ENCODE peak calls at places on chromosomes 11 and 22, in six cellular contexts. One of them, this sample, is unnamed.

GRCh38 chr22:32217465-32217864 is 12.6 kb upstream of the RFPL2 start:
- DNase-seq in GM23248: no peak
- DNase-seq in MM.1S: no peak
- DNase-seq in PC-3: peak
- DNase-seq in HCT116: no peak
- DNase-seq in GM23338: no peak
- DNase-seq in this sample: no peak

GRCh38 chr22:35018995-35019394 is 47.0 kb upstream of the ISX start:
- DNase-seq in HCT116: no peak
- DNase-seq in GM23338: no peak
- DNase-seq in MM.1S: no peak
- DNase-seq in GM23248: no peak
- DNase-seq in PC-3: no peak
- DNase-seq in this sample: no peak

GRCh38 chr11:126538071-126538470 is 182.6 kb downstream of the ST3GAL4 start:
- DNase-seq in PC-3: no peak
- DNase-seq in HCT116: no peak
- DNase-seq in MM.1S: no peak
- DNase-seq in GM23338: no peak
- DNase-seq in GM23248: no peak
- DNase-seq in this sample: no peak

GRCh38 chr11:11389238-11389637 is 36.2 kb upstream of the CSNK2A3 start:
- DNase-seq in MM.1S: no peak
- DNase-seq in HCT116: no peak
- DNase-seq in GM23248: peak
- DNase-seq in PC-3: peak
- DNase-seq in GM23338: no peak
- DNase-seq in this sample: no peak

GRCh38 chr22:48318575-48319320 is 1508.9 kb downstream of the BRD1 start:
- DNase-seq in MM.1S: no peak
- DNase-seq in GM23248: no peak
- DNase-seq in PC-3: no peak
- DNase-seq in GM23338: no peak
- DNase-seq in HCT116: no peak
- DNase-seq in this sample: no peak

GRCh38 chr22:43860831-43861230 is 1.5 kb downstream of the SULT4A1 start:
- DNase-seq in HCT116: no peak
- DNase-seq in MM.1S: no peak
- DNase-seq in PC-3: no peak
- DNase-seq in GM23338: no peak
- DNase-seq in GM23248: no peak
- DNase-seq in this sample: no peak

GRCh38 chr11:35059040-35059439 is 79.9 kb upstream of the CD44 start:
- DNase-seq in HCT116: no peak
- DNase-seq in PC-3: no peak
- DNase-seq in GM23338: no peak
- DNase-seq in MM.1S: no peak
- DNase-seq in GM23248: no peak
- DNase-seq in this sample: peak

GRCh38 chr11:46181843-46182424 is 60.7 kb upstream of the PHF21A start:
- DNase-seq in PC-3: no peak
- DNase-seq in GM23248: no peak
- DNase-seq in HCT116: no peak
- DNase-seq in GM23338: no peak
- DNase-seq in MM.1S: no peak
- DNase-seq in this sample: no peak

DNA sequence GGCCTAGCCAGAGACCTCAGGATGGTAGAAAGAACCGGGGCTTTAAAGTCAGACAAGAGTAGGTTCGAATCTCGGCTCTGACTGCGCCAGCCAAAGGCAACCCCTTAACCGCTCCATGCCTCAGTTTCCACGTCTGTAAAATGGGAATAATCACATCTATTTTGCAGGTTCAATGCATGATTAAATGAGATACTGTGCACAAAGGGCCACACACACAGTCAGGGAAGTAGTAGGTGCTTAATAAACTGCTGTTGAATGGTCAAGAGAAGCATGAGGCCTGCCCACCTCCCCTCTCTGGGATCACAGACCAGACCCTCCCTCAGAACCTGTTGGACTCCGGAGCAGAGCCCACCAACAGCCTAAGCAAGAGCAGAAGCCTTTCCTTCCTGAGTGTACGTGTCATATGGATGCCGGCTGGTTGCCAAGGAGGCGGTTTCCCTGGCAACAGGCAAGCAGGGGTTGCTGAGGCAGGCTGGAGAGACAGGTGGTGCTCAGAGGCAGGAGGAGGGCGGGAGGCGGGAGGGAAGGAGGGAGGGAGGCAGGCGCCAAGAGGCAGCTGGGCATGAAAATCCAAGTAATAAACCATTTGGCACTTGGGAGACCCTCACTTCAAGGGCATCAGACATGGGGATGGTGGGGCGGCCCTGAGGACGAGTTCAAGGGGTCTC is 43.9 kb downstream of the NFAM1 start:
- DNase-seq in PC-3: peak
- DNase-seq in HCT116: no peak
- DNase-seq in GM23248: peak
- DNase-seq in MM.1S: no peak
- DNase-seq in GM23338: peak
- DNase-seq in this sample: peak
- TF ChIP-seq EZH2phosphoT487 in PC-3: no peak
- TF ChIP-seq EZH2phosphoT487 in HCT116: no peak
- TF ChIP-seq EZH2phosphoT487 in GM23248: no peak
- TF ChIP-seq EZH2phosphoT487 in MM.1S: no peak
- TF ChIP-seq EZH2phosphoT487 in GM23338: no peak
- TF ChIP-seq EZH2phosphoT487 in this sample: no peak

GRCh38 chr11:43802509-43802908 is 78.1 kb upstream of the ALKBH3 start:
- DNase-seq in PC-3: peak
- DNase-seq in HCT116: no peak
- DNase-seq in GM23338: peak
- DNase-seq in MM.1S: peak
- DNase-seq in GM23248: peak
- DNase-seq in this sample: peak

GRCh38 chr11:43803766-43804165 is 76.9 kb upstream of the ALKBH3 start:
- DNase-seq in GM23248: no peak
- DNase-seq in PC-3: no peak
- DNase-seq in MM.1S: no peak
- DNase-seq in GM23338: no peak
- DNase-seq in HCT116: no peak
- DNase-seq in this sample: no peak

GRCh38 chr11:43797337-43797736 is 83.3 kb upstream of the ALKBH3 start:
- DNase-seq in GM23338: no peak
- DNase-seq in PC-3: no peak
- DNase-seq in GM23248: no peak
- DNase-seq in MM.1S: no peak
- DNase-seq in HCT116: no peak
- DNase-seq in this sample: no peak

DNA sequence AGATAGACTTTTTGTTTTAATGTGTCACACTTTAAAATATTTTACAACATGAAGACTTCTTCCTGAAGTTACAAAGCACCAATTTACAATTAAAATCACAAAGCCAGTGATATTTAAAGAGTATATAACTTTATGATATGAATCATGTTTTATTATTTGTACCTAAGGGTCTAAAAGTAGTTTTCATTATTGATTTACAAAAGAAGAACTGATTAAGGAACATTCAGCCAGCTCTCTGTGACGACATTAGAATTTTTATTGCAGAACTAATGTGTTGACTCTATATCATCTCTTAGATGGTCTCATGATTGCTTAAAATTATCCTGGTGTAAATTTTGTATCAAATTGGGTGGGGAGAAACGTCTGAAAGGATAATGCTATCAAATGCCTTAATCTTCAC is 82.8 kb upstream of the ALKBH3 start:
- DNase-seq in HCT116: no peak
- DNase-seq in GM23248: no peak
- DNase-seq in MM.1S: no peak
- DNase-seq in PC-3: no peak
- DNase-seq in GM23338: no peak
- DNase-seq in this sample: no peak
- TF ChIP-seq EZH2phosphoT487 in HCT116: no peak
- TF ChIP-seq EZH2phosphoT487 in GM23248: no peak
- TF ChIP-seq EZH2phosphoT487 in MM.1S: no peak
- TF ChIP-seq EZH2phosphoT487 in PC-3: no peak
- TF ChIP-seq EZH2phosphoT487 in GM23338: no peak
- TF ChIP-seq EZH2phosphoT487 in this sample: no peak

GRCh38 chr11:120188831-120189455 is 21.9 kb upstream of the OAF start:
- DNase-seq in GM23338: no peak
- DNase-seq in GM23248: no peak
- DNase-seq in PC-3: no peak
- DNase-seq in HCT116: no peak
- DNase-seq in MM.1S: no peak
- DNase-seq in this sample: no peak
- TF ChIP-seq EZH2phosphoT487 in GM23338: no peak
- TF ChIP-seq EZH2phosphoT487 in GM23248: no peak
- TF ChIP-seq EZH2phosphoT487 in PC-3: no peak
- TF ChIP-seq EZH2phosphoT487 in HCT116: no peak
- TF ChIP-seq EZH2phosphoT487 in MM.1S: no peak
- TF ChIP-seq EZH2phosphoT487 in this sample: no peak

DNA sequence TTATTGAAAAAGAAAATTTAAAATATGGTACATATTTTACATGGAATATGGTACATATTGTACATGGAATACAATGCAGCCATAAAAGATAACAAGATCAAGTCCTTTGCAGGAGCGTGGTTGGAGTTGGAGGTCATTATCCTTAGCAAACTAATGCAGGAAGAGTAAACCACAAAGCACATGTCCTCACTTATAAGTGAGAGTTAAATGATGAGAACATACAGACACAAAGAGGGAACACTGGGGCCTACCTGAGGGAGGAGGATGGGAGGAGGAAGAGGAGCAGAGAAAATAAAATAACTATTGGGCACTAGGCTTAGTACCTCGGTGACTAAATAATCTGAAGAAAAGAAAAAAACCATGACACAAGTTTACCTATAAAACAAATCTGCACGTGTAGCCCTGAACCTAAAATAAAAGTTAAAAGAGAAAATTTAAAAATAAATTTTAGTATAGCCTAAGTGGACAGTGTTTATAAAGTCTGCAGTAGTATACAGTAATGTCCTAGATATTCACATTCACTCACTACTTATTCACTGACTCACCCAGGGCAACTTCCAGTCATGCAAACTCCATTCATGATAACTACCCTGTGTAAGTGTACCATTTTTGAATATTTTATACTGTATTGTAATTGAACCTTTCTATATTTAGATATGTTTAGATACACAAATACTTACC is 204.4 kb downstream of the FAM76B start:
- DNase-seq in GM23248: peak
- DNase-seq in HCT116: no peak
- DNase-seq in GM23338: no peak
- DNase-seq in PC-3: no peak
- DNase-seq in MM.1S: no peak
- DNase-seq in this sample: no peak
- TF ChIP-seq EZH2phosphoT487 in GM23248: no peak
- TF ChIP-seq EZH2phosphoT487 in HCT116: no peak
- TF ChIP-seq EZH2phosphoT487 in GM23338: no peak
- TF ChIP-seq EZH2phosphoT487 in PC-3: no peak
- TF ChIP-seq EZH2phosphoT487 in MM.1S: no peak
- TF ChIP-seq EZH2phosphoT487 in this sample: no peak

This sample was measured in OCI-LY7.